ENCODE peak calls at places on chromosomes 2 and 18, in five cellular contexts. E is right cardiac atrium, J is right lobe of liver, I is testis, S is kidney. M is an unnamed sample. For H3K4me1, the result is how much of the 10 kb centered on the place peaks cover.

GRCh38 chr2:71548589-71549485 is 95.5 kb downstream of the DYSF start:
- DNase-seq in I (peak), J (peak), S (peak), E (peak), M (peak)

GRCh38 chr2:157894694-157895450 is 18.7 kb upstream of the ACVR1 start:
- DNase-seq in S (no peak), J (no peak), I (no peak), E (no peak), M (no peak)

GRCh38 chr18:32057624-32058165 is 34.0 kb upstream of the RNF138 start:
- DNase-seq in E (no peak), I (no peak), J (no peak), S (no peak), M (no peak)

GRCh38 chr2:227376911-227377396 is 2.2 kb downstream of the TM4SF20 start:
- DNase-seq in J (no peak), I (no peak), E (no peak), S (no peak), M (peak)

GRCh38 chr18:59918320-59918755 is 18.5 kb downstream of the PMAIP1 start:
- DNase-seq in I (no peak), J (peak), S (peak), E (peak), M (peak)

GRCh38 chr2:4135765-4136164 is 432.4 kb downstream of the DCDC2C start:
- DNase-seq in E (no peak), S (peak), I (peak), J (no peak), M (no peak)

GRCh38 chr2:11802782-11803191 is 56.4 kb downstream of the LPIN1 start:
- DNase-seq in I (no peak), E (no peak), J (no peak), S (no peak), M (no peak)

GRCh38 chr2:85400951-85401805 is 9.0 kb downstream of the CAPG start:
- DNase-seq in E (no peak), S (no peak), J (no peak), I (no peak), M (no peak)

GRCh38 chr2:25316101-25316500 is 25.6 kb downstream of the DNMT3A start:
- DNase-seq in E (peak), I (no peak), S (no peak), J (no peak), M (no peak)

GRCh38 chr18:28485210-28485801 is 308.4 kb upstream of the CDH2 start:
- DNase-seq in S (no peak), I (no peak), E (no peak), J (no peak), M (no peak)
- H3K27ac ChIP-seq in S (no peak), I (no peak), E (no peak), J (no peak), M (no peak)

DNA sequence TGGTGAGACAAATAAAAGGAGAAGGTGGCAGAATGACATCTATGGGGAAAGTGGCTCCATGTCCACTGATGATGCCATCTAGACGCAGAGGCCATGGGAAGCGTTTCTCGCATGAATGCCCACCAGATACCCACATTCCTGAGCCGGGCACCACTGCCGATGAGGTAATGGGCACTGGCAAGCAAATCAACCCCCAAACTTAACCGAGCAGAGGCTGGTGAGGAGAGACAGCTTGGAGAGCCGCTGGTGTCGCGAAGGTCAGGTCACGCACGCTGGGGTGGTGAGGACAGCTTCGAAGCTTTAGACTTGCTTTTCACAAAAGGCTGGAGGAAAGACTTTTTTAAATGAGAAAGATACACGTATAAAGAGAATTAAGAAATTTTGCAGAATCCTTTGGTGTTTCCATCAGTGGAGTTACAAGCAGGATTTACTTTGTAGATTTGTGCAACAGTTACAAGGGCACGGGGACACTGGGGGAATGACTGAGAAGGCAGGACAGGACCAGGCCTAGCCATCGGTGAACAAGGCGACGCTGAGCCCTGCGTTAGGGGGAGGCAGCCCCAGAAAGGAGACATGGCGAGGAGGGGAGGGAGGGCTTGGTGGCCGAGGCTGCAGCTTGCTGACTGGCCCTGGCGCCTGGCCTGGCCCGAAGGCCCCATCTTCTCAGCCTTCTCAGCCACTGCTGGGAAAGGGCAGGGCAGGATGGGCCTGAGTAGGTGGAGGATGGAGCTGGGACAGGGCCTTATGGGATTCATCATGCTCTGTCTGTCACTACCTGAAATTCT is 83.9 kb upstream of the HDAC4 start:
- DNase-seq in I (no peak), J (no peak), E (no peak), S (peak), M (no peak)
- H3K4me1 ChIP-seq in I (under half), J (under half), E (under half), S (under half), M (under half)

GRCh38 chr2:135168119-135168872 is 116.2 kb downstream of the RAB3GAP1 start:
- DNase-seq in S (no peak), E (no peak), J (no peak), I (no peak), M (no peak)
- H3K27ac ChIP-seq in S (no peak), E (no peak), J (no peak), I (no peak), M (no peak)

GRCh38 chr2:55118643-55119065 is 68.4 kb upstream of the RTN4 start:
- DNase-seq in E (no peak), I (no peak), S (no peak), J (no peak), M (no peak)
- H3K4me1 ChIP-seq in E (under half), I (under half), S (under half), J (under half), M (half or more)

DNA sequence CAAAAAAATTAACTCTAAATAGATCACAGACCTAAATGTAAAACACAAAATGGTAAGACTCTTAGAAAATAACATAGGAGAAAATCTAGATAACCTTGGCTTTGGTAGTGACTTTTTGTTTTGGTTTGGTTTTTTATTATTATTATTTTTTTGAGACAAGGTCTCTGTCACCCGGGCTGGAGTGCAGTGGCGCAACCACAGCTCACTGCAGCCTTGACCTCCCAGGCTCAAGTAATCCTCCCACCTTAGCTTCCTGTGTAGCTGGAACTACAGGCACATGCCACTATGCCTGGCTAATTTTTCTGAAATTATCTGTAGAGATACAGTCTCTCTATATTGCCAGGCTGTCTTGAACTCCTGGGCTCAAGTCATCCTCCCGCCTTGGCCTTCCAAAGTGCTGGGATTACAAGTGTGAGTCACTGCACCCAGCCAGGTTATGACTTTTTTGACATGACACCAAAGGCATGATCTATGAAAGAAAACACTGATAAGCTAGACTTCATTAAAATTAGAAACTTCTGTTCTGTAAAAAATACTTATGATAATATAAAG is 88.0 kb downstream of the HNRNPLL start:
- DNase-seq in J (no peak), E (no peak), S (no peak), I (no peak), M (no peak)
- H3K27ac ChIP-seq in J (no peak), E (no peak), S (no peak), I (peak), M (no peak)

DNA sequence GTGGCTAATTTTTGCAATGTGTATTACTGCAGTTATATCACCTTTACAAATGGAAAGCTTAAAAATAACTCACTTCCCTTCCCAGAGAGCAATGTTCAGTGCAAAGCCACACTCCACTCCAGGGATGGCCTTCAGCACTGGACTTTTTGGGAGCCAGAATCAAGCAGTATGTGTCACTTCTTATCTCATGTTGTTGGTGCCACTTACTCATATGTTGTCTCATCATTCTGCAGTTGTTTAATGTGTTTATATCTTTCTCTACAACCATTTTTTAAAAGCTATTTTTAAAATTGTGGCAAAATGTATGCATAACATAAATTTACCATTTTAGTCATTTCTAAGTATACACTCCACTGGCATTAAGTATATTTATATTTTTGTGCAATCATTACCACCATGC is 32.0 kb upstream of the CD8A start:
- DNase-seq in I (no peak), J (no peak), E (no peak), S (no peak), M (no peak)
- H3K4me1 ChIP-seq in I (under half), J (under half), E (under half), S (under half), M (under half)